ENCODE peak calls at places on chromosomes 5 and 9, in six cellular contexts. One of them, this sample, is unnamed. For H3K9me3, the result is how much of the 10 kb centered on the place peaks cover.

GRCh38 chr5:155915626-155916025 is 411.3 kb upstream of the SGCD start:
- DNase-seq in heart left ventricle: no peak
- DNase-seq in transverse colon: no peak
- DNase-seq in iPS DF 6.9: no peak
- DNase-seq in breast epithelium: no peak
- DNase-seq in vagina: no peak
- DNase-seq in this sample: no peak

GRCh38 chr5:55308254-55308836 is 556 bp downstream of the MTREX start:
- DNase-seq in heart left ventricle: peak
- DNase-seq in transverse colon: peak
- DNase-seq in iPS DF 6.9: no peak
- DNase-seq in breast epithelium: no peak
- DNase-seq in vagina: no peak
- DNase-seq in this sample: no peak

GRCh38 chr9:98038958-98039357 is 17.6 kb upstream of the NANS start:
- DNase-seq in heart left ventricle: no peak
- DNase-seq in transverse colon: no peak
- DNase-seq in iPS DF 6.9: no peak
- DNase-seq in breast epithelium: no peak
- DNase-seq in vagina: no peak
- DNase-seq in this sample: no peak

GRCh38 chr5:78511116-78511906 is 137.3 kb downstream of the LHFPL2 start:
- DNase-seq in heart left ventricle: no peak
- DNase-seq in transverse colon: no peak
- DNase-seq in iPS DF 6.9: no peak
- DNase-seq in breast epithelium: no peak
- DNase-seq in vagina: no peak
- DNase-seq in this sample: no peak

GRCh38 chr9:79799691-79800345 is 228.1 kb downstream of the TLE4 start:
- DNase-seq in heart left ventricle: peak
- DNase-seq in transverse colon: no peak
- DNase-seq in iPS DF 6.9: no peak
- DNase-seq in breast epithelium: no peak
- DNase-seq in vagina: no peak
- DNase-seq in this sample: no peak

GRCh38 chr5:118692811-118693342 is 295.5 kb downstream of the DTWD2 start:
- DNase-seq in heart left ventricle: no peak
- DNase-seq in transverse colon: no peak
- DNase-seq in iPS DF 6.9: no peak
- DNase-seq in breast epithelium: no peak
- DNase-seq in vagina: no peak
- DNase-seq in this sample: no peak

GRCh38 chr9:86464242-86464641 is 110.0 kb upstream of the TUT7 start:
- DNase-seq in heart left ventricle: no peak
- DNase-seq in transverse colon: no peak
- DNase-seq in iPS DF 6.9: no peak
- DNase-seq in breast epithelium: no peak
- DNase-seq in vagina: no peak
- DNase-seq in this sample: no peak

GRCh38 chr9:126992427-126992826 is 77.8 kb downstream of the RALGPS1 start:
- DNase-seq in heart left ventricle: no peak
- DNase-seq in transverse colon: no peak
- DNase-seq in iPS DF 6.9: no peak
- DNase-seq in breast epithelium: no peak
- DNase-seq in vagina: no peak
- DNase-seq in this sample: no peak

GRCh38 chr5:176319827-176320554 is 41.6 kb downstream of the KIAA1191 start:
- DNase-seq in heart left ventricle: no peak
- DNase-seq in transverse colon: no peak
- DNase-seq in iPS DF 6.9: no peak
- DNase-seq in breast epithelium: no peak
- DNase-seq in vagina: no peak
- DNase-seq in this sample: no peak

GRCh38 chr9:130769004-130769403 is 66.0 kb upstream of the ABL1 start:
- DNase-seq in heart left ventricle: no peak
- DNase-seq in transverse colon: no peak
- DNase-seq in iPS DF 6.9: no peak
- DNase-seq in breast epithelium: no peak
- DNase-seq in vagina: no peak
- DNase-seq in this sample: no peak

GRCh38 chr5:179509239-179509638 is 41.1 kb upstream of the RUFY1 start:
- DNase-seq in heart left ventricle: no peak
- DNase-seq in transverse colon: no peak
- DNase-seq in iPS DF 6.9: no peak
- DNase-seq in breast epithelium: no peak
- DNase-seq in vagina: no peak
- DNase-seq in this sample: no peak

GRCh38 chr9:137218754-137219271 is 3.2 kb downstream of the RNF208 start:
- DNase-seq in heart left ventricle: no peak
- DNase-seq in transverse colon: peak
- DNase-seq in iPS DF 6.9: no peak
- DNase-seq in breast epithelium: no peak
- DNase-seq in vagina: no peak
- DNase-seq in this sample: no peak

GRCh38 chr5:151055336-151055735 is 25.5 kb downstream of the TNIP1 start:
- DNase-seq in heart left ventricle: no peak
- DNase-seq in transverse colon: no peak
- DNase-seq in iPS DF 6.9: no peak
- DNase-seq in breast epithelium: no peak
- DNase-seq in vagina: no peak
- DNase-seq in this sample: no peak

GRCh38 chr5:2960309-2960708 is 208.8 kb upstream of the IRX2 start:
- DNase-seq in heart left ventricle: no peak
- DNase-seq in transverse colon: no peak
- DNase-seq in iPS DF 6.9: no peak
- DNase-seq in breast epithelium: no peak
- DNase-seq in vagina: no peak
- DNase-seq in this sample: no peak

GRCh38 chr5:179553875-179554274 is 3.5 kb downstream of the RUFY1 start:
- DNase-seq in heart left ventricle: no peak
- DNase-seq in transverse colon: no peak
- DNase-seq in iPS DF 6.9: no peak
- DNase-seq in breast epithelium: no peak
- DNase-seq in vagina: no peak
- DNase-seq in this sample: no peak

GRCh38 chr5:95747041-95747679 is 16.0 kb downstream of the RHOBTB3 start:
- DNase-seq in heart left ventricle: no peak
- DNase-seq in transverse colon: no peak
- DNase-seq in iPS DF 6.9: no peak
- DNase-seq in breast epithelium: no peak
- DNase-seq in vagina: no peak
- DNase-seq in this sample: no peak

GRCh38 chr5:126450388-126450787 is 27.2 kb downstream of the GRAMD2B start:
- DNase-seq in heart left ventricle: no peak
- DNase-seq in transverse colon: no peak
- DNase-seq in iPS DF 6.9: no peak
- DNase-seq in breast epithelium: no peak
- DNase-seq in vagina: no peak
- DNase-seq in this sample: no peak

GRCh38 chr9:93129286-93129685 is 4.8 kb downstream of the NINJ1 start:
- DNase-seq in heart left ventricle: peak
- DNase-seq in transverse colon: peak
- DNase-seq in iPS DF 6.9: no peak
- DNase-seq in breast epithelium: no peak
- DNase-seq in vagina: no peak
- DNase-seq in this sample: no peak

GRCh38 chr5:35852084-35852734 is 4.5 kb upstream of the IL7R start:
- DNase-seq in heart left ventricle: no peak
- DNase-seq in transverse colon: no peak
- DNase-seq in iPS DF 6.9: no peak
- DNase-seq in breast epithelium: no peak
- DNase-seq in vagina: no peak
- DNase-seq in this sample: no peak

GRCh38 chr5:10564838-10565784 is 1.2 kb downstream of the ANKRD33B start:
- DNase-seq in heart left ventricle: peak
- DNase-seq in transverse colon: no peak
- DNase-seq in iPS DF 6.9: no peak
- DNase-seq in breast epithelium: no peak
- DNase-seq in vagina: peak
- DNase-seq in this sample: peak

GRCh38 chr5:72878854-72879253 is 62.4 kb downstream of the TNPO1 start:
- DNase-seq in heart left ventricle: no peak
- DNase-seq in transverse colon: no peak
- DNase-seq in iPS DF 6.9: no peak
- DNase-seq in breast epithelium: no peak
- DNase-seq in vagina: no peak
- DNase-seq in this sample: no peak

GRCh38 chr5:36363101-36363500 is 61.4 kb upstream of the RANBP3L start:
- DNase-seq in heart left ventricle: no peak
- DNase-seq in transverse colon: no peak
- DNase-seq in iPS DF 6.9: peak
- DNase-seq in breast epithelium: no peak
- DNase-seq in vagina: no peak
- DNase-seq in this sample: no peak

GRCh38 chr5:62937661-62938558 is 359.3 kb downstream of the LRRC70 start:
- DNase-seq in heart left ventricle: no peak
- DNase-seq in transverse colon: no peak
- DNase-seq in iPS DF 6.9: no peak
- DNase-seq in breast epithelium: no peak
- DNase-seq in vagina: no peak
- DNase-seq in this sample: no peak

GRCh38 chr5:90932052-90932699 is 373.6 kb downstream of the ADGRV1 start:
- DNase-seq in heart left ventricle: peak
- DNase-seq in transverse colon: peak
- DNase-seq in iPS DF 6.9: peak
- DNase-seq in breast epithelium: no peak
- DNase-seq in vagina: no peak
- DNase-seq in this sample: no peak

GRCh38 chr5:94102849-94103248 is 361.4 kb upstream of the POU5F2 start:
- DNase-seq in heart left ventricle: no peak
- DNase-seq in transverse colon: no peak
- DNase-seq in iPS DF 6.9: no peak
- DNase-seq in breast epithelium: no peak
- DNase-seq in vagina: no peak
- DNase-seq in this sample: no peak

DNA sequence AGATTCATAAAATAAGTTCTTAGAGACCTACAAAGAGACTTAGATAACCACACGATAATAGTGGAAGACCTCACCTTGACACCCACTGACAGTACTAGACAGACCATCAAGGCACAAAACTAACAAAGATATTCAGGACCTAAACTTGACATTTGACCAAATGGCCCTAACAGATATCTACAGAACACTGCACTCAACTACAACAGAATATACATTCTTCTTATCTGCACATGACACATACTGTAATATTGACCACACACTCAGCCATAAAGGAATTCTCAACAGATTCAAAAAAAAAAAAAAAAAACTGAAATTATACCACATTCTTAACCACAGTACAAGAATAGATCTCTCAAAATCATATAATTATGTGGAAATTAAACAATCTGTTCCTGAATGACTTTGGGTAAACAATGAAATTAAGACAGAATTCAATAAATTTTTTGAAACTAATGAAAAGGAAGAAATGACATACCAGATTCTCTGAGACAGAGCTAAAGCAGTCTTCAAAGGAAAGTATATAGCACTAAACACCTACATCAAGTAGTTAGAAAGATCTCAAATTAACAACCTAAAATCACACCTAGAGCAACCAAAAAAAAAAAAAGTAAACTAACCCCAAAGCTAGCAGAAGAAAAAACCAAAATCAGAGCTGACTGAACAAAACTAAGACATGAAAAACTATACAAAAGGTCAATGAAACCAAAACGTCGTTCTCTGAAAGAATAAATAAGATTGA is 362.3 kb upstream of the POU5F2 start:
- DNase-seq in heart left ventricle: no peak
- DNase-seq in transverse colon: no peak
- DNase-seq in iPS DF 6.9: no peak
- DNase-seq in breast epithelium: no peak
- DNase-seq in vagina: no peak
- DNase-seq in this sample: no peak
- H3K9me3 ChIP-seq in heart left ventricle: under half
- H3K9me3 ChIP-seq in transverse colon: under half
- H3K9me3 ChIP-seq in iPS DF 6.9: under half
- H3K9me3 ChIP-seq in breast epithelium: under half
- H3K9me3 ChIP-seq in vagina: under half
- H3K9me3 ChIP-seq in this sample: under half

GRCh38 chr5:141359790-141360426 is at the start of gene PCDHGB2:
- DNase-seq in heart left ventricle: no peak
- DNase-seq in transverse colon: no peak
- DNase-seq in iPS DF 6.9: no peak
- DNase-seq in breast epithelium: no peak
- DNase-seq in vagina: no peak
- DNase-seq in this sample: no peak

GRCh38 chr5:141360685-141361084 is 891 bp downstream of the PCDHGB2 start:
- DNase-seq in heart left ventricle: no peak
- DNase-seq in transverse colon: no peak
- DNase-seq in iPS DF 6.9: no peak
- DNase-seq in breast epithelium: no peak
- DNase-seq in vagina: no peak
- DNase-seq in this sample: no peak

GRCh38 chr5:141366016-141366896 is 2.3 kb downstream of the PCDHGA5 start:
- DNase-seq in heart left ventricle: no peak
- DNase-seq in transverse colon: no peak
- DNase-seq in iPS DF 6.9: no peak
- DNase-seq in breast epithelium: no peak
- DNase-seq in vagina: no peak
- DNase-seq in this sample: no peak

GRCh38 chr5:141363952-141364660 is at the start of gene PCDHGA5:
- DNase-seq in heart left ventricle: no peak
- DNase-seq in transverse colon: no peak
- DNase-seq in iPS DF 6.9: no peak
- DNase-seq in breast epithelium: no peak
- DNase-seq in vagina: no peak
- DNase-seq in this sample: no peak

GRCh38 chr5:141362719-141363118 is 1.2 kb upstream of the PCDHGA5 start:
- DNase-seq in heart left ventricle: no peak
- DNase-seq in transverse colon: no peak
- DNase-seq in iPS DF 6.9: no peak
- DNase-seq in breast epithelium: no peak
- DNase-seq in vagina: no peak
- DNase-seq in this sample: no peak
- H3K9me3 ChIP-seq in heart left ventricle: half or more
- H3K9me3 ChIP-seq in transverse colon: half or more
- H3K9me3 ChIP-seq in iPS DF 6.9: under half
- H3K9me3 ChIP-seq in breast epithelium: half or more
- H3K9me3 ChIP-seq in vagina: half or more
- H3K9me3 ChIP-seq in this sample: under half

GRCh38 chr9:11506980-11507379 is 894.2 kb upstream of the PTPRD start:
- DNase-seq in heart left ventricle: no peak
- DNase-seq in transverse colon: no peak
- DNase-seq in iPS DF 6.9: no peak
- DNase-seq in breast epithelium: no peak
- DNase-seq in vagina: no peak
- DNase-seq in this sample: no peak
- H3K9me3 ChIP-seq in heart left ventricle: under half
- H3K9me3 ChIP-seq in transverse colon: under half
- H3K9me3 ChIP-seq in iPS DF 6.9: under half
- H3K9me3 ChIP-seq in breast epithelium: under half
- H3K9me3 ChIP-seq in vagina: under half
- H3K9me3 ChIP-seq in this sample: under half

DNA sequence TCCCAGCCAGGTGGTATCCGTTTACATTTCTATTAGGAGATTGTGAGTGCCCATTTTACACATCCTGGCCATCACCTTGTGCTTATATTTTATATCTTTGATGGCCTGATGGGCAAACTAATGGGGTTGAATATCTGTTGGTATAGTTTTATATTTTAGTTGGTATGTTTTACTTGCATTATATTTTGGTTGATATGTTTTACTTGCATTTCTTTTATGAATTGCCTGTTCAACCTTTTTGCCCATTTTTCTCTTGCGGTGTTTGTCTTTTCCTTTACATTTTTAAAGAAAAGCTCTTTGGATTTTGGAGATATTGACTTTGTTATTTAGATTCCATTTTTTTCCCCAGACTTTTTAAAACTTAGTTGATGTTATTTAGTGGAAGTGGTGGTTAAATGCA is 14.6 kb downstream of the ZNF618 start:
- DNase-seq in heart left ventricle: no peak
- DNase-seq in transverse colon: no peak
- DNase-seq in iPS DF 6.9: no peak
- DNase-seq in breast epithelium: no peak
- DNase-seq in vagina: no peak
- DNase-seq in this sample: no peak
- H3K9me3 ChIP-seq in heart left ventricle: under half
- H3K9me3 ChIP-seq in transverse colon: under half
- H3K9me3 ChIP-seq in iPS DF 6.9: under half
- H3K9me3 ChIP-seq in breast epithelium: under half
- H3K9me3 ChIP-seq in vagina: under half
- H3K9me3 ChIP-seq in this sample: under half